ENCODE peak calls at places on chromosomes 5 and 9, in nine cellular contexts. J is HCEC 1CT; U is stimulated activated CD4-positive, alpha-beta T cell treated with anti-CD3 and anti-CD28 coated beads, Interleukin-15, amount 100 ng/mL, for 1 hour; O is Kasumi-1; B is mucosa of gallbladder; E is activated CD8-positive, alpha-beta memory T cell treated with anti-CD3 and anti-CD28 coated beads, Interleukin-2, amount 10 ng/mL, durations not matched to agents 7 days and 5 days; W is fibroblast of lung; H is bronchial epithelial cell; T is PC-3. F is an unnamed sample.

GRCh38 chr9:114317665-114318357 is 5.1 kb upstream of the ORM1 start:
- DNase-seq in E (no peak), W (peak), B (no peak), J (peak), H (peak), T (no peak), O (no peak), U (no peak), F (no peak)

GRCh38 chr5:107955321-107955720 is 284.6 kb upstream of the EFNA5 start:
- DNase-seq in H (no peak), J (no peak), O (no peak), T (no peak), W (no peak), U (no peak), B (no peak), E (no peak), F (no peak)

GRCh38 chr9:89739531-89740315 is 134.9 kb downstream of the GADD45G start:
- DNase-seq in H (no peak), U (no peak), J (no peak), W (no peak), O (no peak), T (no peak), E (peak), B (no peak), F (no peak)

GRCh38 chr5:38453921-38454320 is 102.5 kb downstream of the LIFR start:
- DNase-seq in U (no peak), E (no peak), O (no peak), H (no peak), W (no peak), B (no peak), J (no peak), T (no peak), F (no peak)

GRCh38 chr5:79514391-79515105 is 614 bp upstream of the HOMER1 start:
- DNase-seq in T (peak), O (peak), J (peak), H (peak), W (peak), U (peak), E (peak), B (peak), F (peak)

GRCh38 chr5:146516151-146516475 is at the start of gene GPR151:
- DNase-seq in T (no peak), H (no peak), U (no peak), B (no peak), E (no peak), W (peak), J (no peak), O (peak), F (peak)

GRCh38 chr5:32274548-32275420 is 38.0 kb downstream of the MTMR12 start:
- DNase-seq in U (no peak), J (no peak), E (no peak), B (no peak), T (no peak), W (no peak), O (peak), H (no peak), F (peak)

GRCh38 chr5:180155331-180155881 is 53.6 kb downstream of the RASGEF1C start:
- DNase-seq in O (no peak), W (no peak), T (no peak), J (no peak), H (no peak), E (peak), U (no peak), B (no peak), F (no peak)

GRCh38 chr9:96158909-96159575 is 142.9 kb downstream of the HSD17B3 start:
- DNase-seq in W (peak), B (no peak), O (peak), J (no peak), E (no peak), H (no peak), U (no peak), T (peak), F (no peak)

GRCh38 chr5:176829320-176829719 is 19.0 kb downstream of the UNC5A start:
- DNase-seq in J (no peak), B (no peak), H (no peak), T (no peak), U (no peak), E (no peak), O (no peak), W (no peak), F (no peak)

GRCh38 chr5:9892696-9893095 is 262.5 kb upstream of the TAS2R1 start:
- DNase-seq in T (no peak), E (no peak), W (peak), H (no peak), U (no peak), B (no peak), J (no peak), O (no peak), F (no peak)

GRCh38 chr9:77386187-77386586 is 208.9 kb downstream of the VPS13A start:
- DNase-seq in T (no peak), O (no peak), H (no peak), E (no peak), J (peak), B (no peak), U (no peak), W (peak), F (no peak)

GRCh38 chr5:27474395-27474794 is 436.0 kb upstream of the CDH9 start:
- DNase-seq in B (no peak), U (no peak), W (no peak), J (no peak), E (no peak), T (no peak), O (no peak), H (peak), F (no peak)

GRCh38 chr5:34552129-34552528 is 104.0 kb upstream of the RAI14 start:
- DNase-seq in H (no peak), J (no peak), O (no peak), T (no peak), E (no peak), B (peak), U (no peak), W (peak), F (no peak)

GRCh38 chr5:139648205-139649081 is at the start of gene CXXC5:
- DNase-seq in H (no peak), B (peak), O (peak), W (peak), J (peak), U (no peak), T (peak), E (peak), F (peak)